ENCODE peak calls at places on chromosomes 3 and 15, in four cellular contexts. O is choroid plexus epithelial cell, U is brain microvascular endothelial cell, S is D341Med. I is an unnamed sample.

GRCh38 chr3:141457624-141458236 is 29.1 kb upstream of the RASA2 start:
- DNase-seq in O (no peak), U (peak), S (no peak), I (no peak)

GRCh38 chr15:40217166-40217785 is 21.6 kb upstream of the PAK6 start:
- DNase-seq in O (peak), U (peak), S (peak), I (peak)

GRCh38 chr3:139111392-139112229 is 66.9 kb upstream of the PRR23C start:
- DNase-seq in O (peak), U (peak), S (peak), I (no peak)

GRCh38 chr15:31403606-31404005 is 77.0 kb downstream of the KLF13 start:
- DNase-seq in O (peak), U (peak), S (no peak), I (no peak)

GRCh38 chr3:33664195-33664594 is 53.9 kb downstream of the CLASP2 start:
- DNase-seq in O (peak), U (peak), S (no peak), I (no peak)

GRCh38 chr3:185763347-185764010 is 61.4 kb downstream of the IGF2BP2 start:
- DNase-seq in O (peak), U (peak), S (no peak), I (no peak)

GRCh38 chr15:68674975-68675374 is 96.2 kb downstream of the CORO2B start:
- DNase-seq in O (peak), U (peak), S (no peak), I (no peak)

GRCh38 chr3:164113406-164114332 is 964.6 kb downstream of the SI start:
- DNase-seq in O (no peak), U (no peak), S (no peak), I (no peak)

GRCh38 chr15:26632500-26632899 is 140.4 kb downstream of the GABRB3 start:
- DNase-seq in O (no peak), U (no peak), S (no peak), I (no peak)

GRCh38 chr15:45165536-45165935 is 22.2 kb downstream of the SHF start:
- DNase-seq in O (no peak), U (no peak), S (no peak), I (no peak)

GRCh38 chr3:123375014-123375940 is 73.6 kb downstream of the ADCY5 start:
- DNase-seq in O (peak), U (no peak), S (no peak), I (no peak)

GRCh38 chr3:64619216-64619615 is 68.6 kb downstream of the ADAMTS9 start:
- DNase-seq in O (no peak), U (no peak), S (no peak), I (no peak)

GRCh38 chr15:41940441-41940857 is 31.9 kb downstream of the EHD4 start:
- DNase-seq in O (peak), U (peak), S (no peak), I (no peak)